ENCODE peak calls at places on chromosome 22, in four cellular contexts. X, L, B and O are unnamed samples.

GRCh38 chr22:50417544-50417943 is 57.3 kb downstream of the SBF1 start:
- DNase-seq in L (no peak), X (no peak), B (no peak), O (no peak)

GRCh38 chr22:37223965-37224551 is 11.8 kb upstream of the SSTR3 start:
- DNase-seq in B (peak; percentile 46), X (no peak), L (no peak), O (no peak)

GRCh38 chr22:41656515-41656914 is 32.2 kb downstream of the SNU13 start:
- DNase-seq in B (no peak), L (no peak), X (no peak), O (no peak)

GRCh38 chr22:27726726-27727449 is 74.7 kb downstream of the MN1 start:
- DNase-seq in L (peak; percentile 35), X (peak; percentile 84), B (no peak), O (peak; percentile 42)

GRCh38 chr22:30325065-30325720 is 1.5 kb downstream of the TBC1D10A start:
- DNase-seq in L (no peak), X (peak; percentile 39), B (no peak), O (peak; percentile 73)

GRCh38 chr22:38965614-38966378 is 8.4 kb downstream of the APOBEC3A start:
- DNase-seq in B (no peak), X (no peak), L (no peak), O (no peak)

GRCh38 chr22:39215430-39216142 is 29.2 kb downstream of the PDGFB start:
- DNase-seq in X (no peak), B (peak; percentile 14), L (no peak), O (no peak)

GRCh38 chr22:30435674-30436126 is 10.1 kb downstream of the MTFP1 start:
- DNase-seq in X (no peak), B (peak; percentile 82), L (no peak), O (peak; percentile 55)

GRCh38 chr22:44272330-44272729 is 40.4 kb downstream of the SHISAL1 start:
- DNase-seq in X (no peak), L (no peak), B (no peak), O (no peak)

GRCh38 chr22:24728790-24729637 is 45.5 kb downstream of the PIWIL3 start:
- DNase-seq in B (no peak), X (no peak), L (peak; percentile 16), O (no peak)

GRCh38 chr22:19848298-19849224 is 6.1 kb downstream of the GNB1L start:
- DNase-seq in X (peak; percentile 87), B (no peak), L (no peak), O (peak; percentile 87)

GRCh38 chr22:33983558-33983957 is 63.3 kb upstream of the LARGE1 start:
- DNase-seq in X (no peak), B (no peak), L (no peak), O (no peak)

GRCh38 chr22:21590809-21591641 is 23.5 kb downstream of the UBE2L3 start:
- DNase-seq in X (no peak), B (no peak), L (no peak), O (no peak)

GRCh38 chr22:36145881-36146280 is 14.7 kb downstream of the APOL3 start:
- DNase-seq in L (no peak), B (no peak), X (no peak), O (no peak)

GRCh38 chr22:46126853-46127385 is 23.4 kb upstream of the PPARA start:
- DNase-seq in X (no peak), L (no peak), B (no peak), O (no peak)

GRCh38 chr22:49803667-49804375 is 23.9 kb downstream of the BRD1 start:
- DNase-seq in X (no peak), L (no peak), B (no peak), O (no peak)

GRCh38 chr22:33909075-33909458 is 11.2 kb downstream of the LARGE1 start:
- DNase-seq in X (no peak), B (no peak), L (no peak), O (no peak)

GRCh38 chr22:39289445-39290247 is 29.8 kb downstream of the RPL3 start:
- DNase-seq in L (no peak), B (no peak), X (peak; percentile 44), O (no peak)